ENCODE peak calls at places on chromosomes 11 and 22, in five cellular contexts. F is dorsolateral prefrontal cortex, K is NCI-H460, V is substantia nigra, Y is activated gamma-delta T cell. J is an unnamed sample.

GRCh38 chr22:38750104-38750503 is 5.7 kb downstream of the SUN2 start:
- DNase-seq in F (no peak), V (no peak), Y (no peak), K (no peak), J (no peak)

GRCh38 chr11:6390718-6391547 is 659 bp downstream of the SMPD1 start:
- DNase-seq in Y (no peak), F (no peak), K (no peak), V (no peak), J (no peak)

GRCh38 chr22:19811211-19811621 is 43.5 kb downstream of the GNB1L start:
- DNase-seq in K (no peak), F (peak; percentile 34), V (no peak), Y (no peak), J (no peak)

GRCh38 chr22:42364641-42365336 is 67.4 kb downstream of the NFAM1 start:
- DNase-seq in V (no peak), F (no peak), K (no peak), Y (no peak), J (no peak)

GRCh38 chr11:119717839-119718534 is 11.0 kb downstream of the NECTIN1 start:
- DNase-seq in V (no peak), Y (no peak), F (no peak), K (no peak), J (no peak)

GRCh38 chr11:14125529-14125928 is 163.0 kb downstream of the SPON1 start:
- DNase-seq in K (no peak), Y (no peak), F (no peak), V (no peak), J (no peak)

GRCh38 chr11:2376751-2377451 is at the start of gene CD81:
- DNase-seq in Y (peak; percentile 56), V (peak; percentile 62), K (no peak), F (peak; percentile 84), J (no peak)

GRCh38 chr11:30635401-30635989 is 49.3 kb upstream of the MPPED2 start:
- DNase-seq in F (peak; percentile 80), K (no peak), V (peak; percentile 85), Y (no peak), J (peak; percentile 75)

GRCh38 chr11:132060546-132060945 is 690.1 kb downstream of the NTM start:
- DNase-seq in K (no peak), Y (no peak), F (no peak), V (no peak), J (no peak)

GRCh38 chr11:8871283-8871775 is 39.7 kb upstream of the AKIP1 start:
- DNase-seq in F (peak; percentile 52), V (peak; percentile 28), K (peak; percentile 20), Y (no peak), J (peak; percentile 39)

GRCh38 chr22:40177738-40178416 is at the start of gene TNRC6B:
- DNase-seq in K (peak; percentile 95), F (peak; percentile 61), V (peak; percentile 89), Y (no peak), J (peak; percentile 72)

GRCh38 chr22:48320671-48321515 is 1506.8 kb downstream of the BRD1 start:
- DNase-seq in V (no peak), K (no peak), F (peak; percentile 27), Y (no peak), J (no peak)

GRCh38 chr11:7670631-7671030 is 2.7 kb downstream of the CYB5R2 start:
- DNase-seq in K (no peak), Y (no peak), F (no peak), V (no peak), J (no peak)

GRCh38 chr11:102643941-102644340 is 18.8 kb upstream of the MMP20 start:
- DNase-seq in F (no peak), V (no peak), K (no peak), Y (no peak), J (no peak)

GRCh38 chr11:26319906-26320305 is 12.0 kb upstream of the ANO3 start:
- DNase-seq in F (no peak), Y (no peak), K (no peak), V (no peak), J (no peak)

GRCh38 chr11:26158251-26158650 is 173.7 kb upstream of the ANO3 start:
- DNase-seq in F (no peak), K (no peak), Y (no peak), V (no peak), J (no peak)

GRCh38 chr22:31752096-31752847 is 1.5 kb upstream of the DEPDC5 start:
- DNase-seq in Y (no peak), V (no peak), F (no peak), K (no peak), J (no peak)

GRCh38 chr11:68008381-68009337 is 1.5 kb upstream of the ALDH3B1 start:
- DNase-seq in Y (no peak), F (no peak), K (no peak), V (peak; percentile 12), J (no peak)

GRCh38 chr11:3138178-3139085 is 26.7 kb downstream of the OSBPL5 start:
- DNase-seq in K (no peak), F (no peak), V (no peak), Y (no peak), J (no peak)

GRCh38 chr22:48779661-48780596 is 1047.7 kb downstream of the BRD1 start:
- DNase-seq in Y (no peak), K (no peak), F (no peak), V (no peak), J (no peak)

GRCh38 chr22:48925450-48925849 is 902.2 kb downstream of the BRD1 start:
- DNase-seq in V (no peak), Y (no peak), F (no peak), K (no peak), J (no peak)

GRCh38 chr22:49163258-49163959 is 664.3 kb downstream of the BRD1 start:
- DNase-seq in V (no peak), Y (no peak), F (no peak), K (no peak), J (no peak)

GRCh38 chr22:45210577-45211431 is 29.9 kb downstream of the KIAA0930 start:
- DNase-seq in V (peak; percentile 25), F (peak; percentile 50), Y (no peak), K (no peak), J (no peak)

GRCh38 chr11:12901874-12902481 is 107.1 kb upstream of the RASSF10 start:
- DNase-seq in Y (no peak), F (no peak), V (no peak), K (no peak), J (no peak)

GRCh38 chr11:7690648-7691047 is 15.6 kb downstream of the OVCH2 start:
- DNase-seq in V (no peak), K (no peak), Y (no peak), F (no peak), J (no peak)